ENCODE peak calls at places on chromosomes 1 and 21, in seven cellular contexts. M, W, R, A, P, D and I are unnamed samples.

GRCh38 chr1:7953850-7954609 is 7.5 kb upstream of the PARK7 start:
- DNase-seq in R (peak; percentile 43), M (peak; percentile 95), P (no peak), W (peak; percentile 79), A (peak; percentile 51), D (peak; percentile 68), I (no peak)

GRCh38 chr1:225767591-225768540 is 9.8 kb upstream of the SRP9 start:
- DNase-seq in W (no peak), R (no peak), A (peak; percentile 56), D (no peak), M (peak; percentile 89), P (no peak), I (peak; percentile 64)

GRCh38 chr1:66468712-66469111 is 65.2 kb upstream of the SGIP1 start:
- DNase-seq in M (no peak), D (no peak), A (no peak), P (no peak), R (no peak), W (no peak), I (no peak)

GRCh38 chr1:152109231-152109997 is 5.8 kb downstream of the TCHH start:
- DNase-seq in D (no peak), R (peak; percentile 15), P (no peak), M (no peak), A (peak; percentile 6), W (no peak), I (no peak)

GRCh38 chr1:28417441-28418277 is 48.1 kb downstream of the PHACTR4 start:
- DNase-seq in D (no peak), M (peak; percentile 74), W (no peak), R (no peak), A (peak; percentile 65), P (no peak), I (no peak)

GRCh38 chr1:229209816-229210215 is 61.1 kb upstream of the RAB4A start:
- DNase-seq in A (peak; percentile 96), P (no peak), M (peak; percentile 99), D (no peak), R (no peak), W (no peak), I (no peak)

GRCh38 chr1:8765253-8765652 is 52.2 kb downstream of the RERE start:
- DNase-seq in D (no peak), A (no peak), W (no peak), M (peak; percentile 16), R (no peak), P (no peak), I (no peak)

GRCh38 chr1:44673675-44674112 is 587 bp downstream of the TMEM53 start:
- DNase-seq in P (no peak), D (no peak), M (no peak), W (no peak), A (no peak), R (no peak), I (no peak)

GRCh38 chr1:197302775-197303174 is 34.7 kb downstream of the CRB1 start:
- DNase-seq in R (no peak), M (no peak), D (no peak), W (no peak), P (no peak), A (peak; percentile 37), I (no peak)

GRCh38 chr1:117821782-117822447 is 107.5 kb downstream of the GDAP2 start:
- DNase-seq in A (peak; percentile 99), W (no peak), M (peak; percentile 92), R (no peak), D (no peak), P (no peak), I (no peak)

GRCh38 chr1:245465666-245466065 is 310.9 kb downstream of the KIF26B start:
- DNase-seq in M (no peak), P (no peak), W (no peak), R (no peak), A (no peak), D (no peak), I (no peak)

GRCh38 chr1:234617135-234617985 is 7.4 kb upstream of the IRF2BP2 start:
- DNase-seq in W (no peak), M (peak; percentile 73), A (no peak), D (no peak), R (no peak), P (no peak), I (no peak)

GRCh38 chr1:7300893-7301292 is 470.2 kb upstream of the VAMP3 start:
- DNase-seq in M (peak; percentile 46), A (peak; percentile 98), W (no peak), P (no peak), R (no peak), D (no peak), I (peak; percentile 32)

GRCh38 chr1:24498589-24498988 is 4.0 kb upstream of the RCAN3 start:
- DNase-seq in R (no peak), D (no peak), W (no peak), M (no peak), A (no peak), P (no peak), I (no peak)

GRCh38 chr1:95850798-95851197 is 616.8 kb downstream of the RWDD3 start:
- DNase-seq in R (no peak), A (no peak), W (no peak), P (no peak), M (no peak), D (no peak), I (no peak)

GRCh38 chr1:46549697-46550681 is 1.5 kb downstream of the KNCN start:
- DNase-seq in M (peak; percentile 67), R (peak; percentile 32), P (peak; percentile 28), D (peak; percentile 50), A (peak; percentile 46), W (no peak), I (no peak)

GRCh38 chr1:119631433-119632102 is 16.5 kb downstream of the ZNF697 start:
- DNase-seq in A (peak; percentile 72), P (no peak), W (peak; percentile 52), D (no peak), M (peak; percentile 97), R (no peak), I (no peak)

GRCh38 chr1:147700042-147700711 is 29.9 kb upstream of the ACP6 start:
- DNase-seq in A (peak; percentile 64), M (peak; percentile 82), W (no peak), P (peak; percentile 57), D (peak; percentile 45), R (peak; percentile 66), I (no peak)

GRCh38 chr1:38817958-38818705 is 41.4 kb downstream of the RRAGC start:
- DNase-seq in R (peak; percentile 95), M (peak; percentile 16), D (peak; percentile 47), W (no peak), P (peak; percentile 94), A (no peak), I (peak; percentile 86)

DNA sequence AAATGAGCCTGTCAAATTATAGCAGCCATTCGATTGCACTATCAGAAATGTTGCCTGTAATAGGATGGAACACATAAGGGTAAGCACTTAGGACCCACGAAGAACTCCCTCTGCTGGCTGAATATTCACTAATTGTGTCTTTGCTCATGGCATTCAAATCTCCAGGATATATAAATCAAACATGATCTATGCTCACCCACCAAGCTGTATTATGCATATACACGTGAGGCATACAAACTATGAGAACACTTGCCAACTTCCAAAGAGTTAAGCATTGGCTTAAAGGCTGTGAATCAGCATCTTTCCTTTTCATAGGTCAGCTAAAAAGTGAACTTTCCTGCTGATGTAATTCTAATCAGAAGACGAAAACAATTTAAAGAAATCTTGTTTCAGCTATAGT is 34.5 kb downstream of the TMPRSS15 start:
- DNase-seq in M (no peak), D (no peak), P (no peak), W (no peak), R (peak; percentile 10), A (no peak), I (no peak)
- TF ChIP-seq CTCF in M (no peak), D (no peak), P (peak; percentile 60), W (no peak), R (peak; percentile 42), A (no peak), I (peak; percentile 64)

GRCh38 chr1:228150458-228151169 is 884 bp downstream of the GJC2 start:
- DNase-seq in M (peak; percentile 96), W (peak; percentile 22), R (no peak), D (no peak), P (no peak), A (peak; percentile 86), I (no peak)
- TF ChIP-seq CTCF in M (no peak), W (no peak), R (no peak), D (no peak), P (no peak), A (peak; percentile 4), I (no peak)

DNA sequence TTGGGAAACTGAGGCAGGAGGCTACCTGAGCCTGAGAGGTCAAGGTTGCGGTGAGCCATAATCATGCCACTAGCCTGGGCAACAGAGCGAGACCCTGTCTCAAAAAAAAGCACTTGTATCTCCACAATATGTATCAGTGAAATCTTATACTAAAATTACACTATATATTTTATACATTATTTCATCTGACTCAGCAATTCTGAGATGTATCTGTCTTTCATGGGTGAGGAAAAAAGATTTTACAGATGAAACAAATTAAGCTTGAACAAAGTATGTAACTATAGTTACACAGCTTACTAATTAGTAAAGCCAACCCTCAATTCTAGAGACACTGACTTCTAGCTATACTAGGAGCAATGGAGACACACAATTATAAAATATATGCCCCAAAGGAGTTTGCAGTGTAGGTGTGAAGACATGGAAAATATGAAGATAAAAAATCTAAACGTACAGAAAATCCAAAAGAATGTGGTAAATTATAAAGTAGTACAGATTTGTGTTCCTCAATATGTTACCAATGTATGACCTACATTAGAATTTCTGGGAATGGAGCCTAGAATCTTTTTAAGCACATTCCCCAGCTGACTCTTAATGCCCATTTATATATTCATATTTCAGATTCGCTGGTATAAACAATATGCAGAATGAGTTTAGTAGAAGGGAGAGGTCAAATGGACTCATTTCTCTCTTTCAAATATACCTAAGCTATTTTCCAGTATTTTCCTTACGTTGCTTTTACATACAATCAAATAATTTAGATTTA is 14.6 kb downstream of the GTF2B start:
- DNase-seq in P (no peak), W (no peak), D (no peak), R (no peak), M (no peak), A (peak; percentile 45), I (no peak)
- TF ChIP-seq CTCF in P (no peak), W (no peak), D (no peak), R (no peak), M (no peak), A (no peak), I (no peak)

GRCh38 chr1:214660900-214661299 is 57.9 kb downstream of the CENPF start:
- DNase-seq in A (peak; percentile 96), P (peak; percentile 37), M (peak; percentile 81), D (no peak), R (peak; percentile 6), W (no peak), I (no peak)

GRCh38 chr1:214657299-214657698 is 54.3 kb downstream of the CENPF start:
- DNase-seq in D (no peak), P (no peak), M (no peak), A (no peak), R (no peak), W (no peak), I (no peak)

GRCh38 chr1:214660190-214660589 is 57.2 kb downstream of the CENPF start:
- DNase-seq in M (no peak), D (no peak), P (no peak), W (no peak), A (peak; percentile 19), R (no peak), I (no peak)

GRCh38 chr1:214658175-214658574 is 55.2 kb downstream of the CENPF start:
- DNase-seq in W (no peak), M (no peak), P (no peak), A (no peak), D (no peak), R (no peak), I (no peak)

DNA sequence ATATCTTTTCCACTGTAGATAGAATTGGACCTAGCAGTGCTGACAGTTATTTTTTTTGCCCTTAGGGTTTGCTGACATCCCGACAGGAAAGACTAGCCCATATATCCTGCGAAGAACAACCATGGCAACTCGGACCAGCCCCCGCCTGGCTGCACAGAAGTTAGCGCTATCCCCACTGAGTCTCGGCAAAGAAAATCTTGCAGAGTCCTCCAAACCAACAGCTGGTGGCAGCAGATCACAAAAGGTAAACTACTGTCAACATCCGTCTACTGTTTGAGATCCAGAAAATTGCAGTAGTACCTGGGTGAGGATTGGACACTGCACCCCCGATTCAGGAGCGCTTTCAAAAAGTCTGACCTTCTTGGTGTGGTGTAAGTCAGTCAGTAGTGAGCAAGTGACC is 55.8 kb downstream of the CENPF start:
- DNase-seq in R (peak; percentile 41), A (peak; percentile 53), P (no peak), M (peak; percentile 42), W (no peak), D (no peak), I (no peak)
- TF ChIP-seq CTCF in R (no peak), A (peak; percentile 53), P (peak; percentile 62), M (peak; percentile 39), W (no peak), D (no peak), I (peak; percentile 59)